ENCODE peak calls at places on chromosome 14, in five cellular contexts. O is GM23338, W is SK-N-SH, X is A172, N is AG10803. F is an unnamed sample.

GRCh38 chr14:50957296-50957695 is 13.0 kb upstream of the PYGL start:
- DNase-seq in O (no peak), N (peak; percentile 32), X (peak; percentile 52), W (no peak), F (no peak)

GRCh38 chr14:74882103-74882920 is 596 bp downstream of the DLST start:
- DNase-seq in W (peak; percentile 29), X (peak; percentile 2), O (peak; percentile 65), N (peak; percentile 52), F (no peak)

GRCh38 chr14:31229638-31230229 is 22.1 kb upstream of the HECTD1 start:
- DNase-seq in W (no peak), N (peak; percentile 98), O (peak; percentile 51), X (peak; percentile 71), F (no peak)

GRCh38 chr14:50657753-50658152 is 10.4 kb downstream of the SAV1 start:
- DNase-seq in W (no peak), N (no peak), O (no peak), X (no peak), F (no peak)

GRCh38 chr14:99514552-99515300 is 33.5 kb downstream of the CCNK start:
- DNase-seq in N (no peak), O (no peak), W (peak; percentile 14), X (no peak), F (peak; percentile 21)

GRCh38 chr14:61616524-61617185 is 78.7 kb upstream of the HIF1A start:
- DNase-seq in X (no peak), N (peak; percentile 82), W (no peak), O (no peak), F (no peak)

GRCh38 chr14:103697601-103698379 is 17.5 kb downstream of the XRCC3 start:
- DNase-seq in W (no peak), O (no peak), N (no peak), X (no peak), F (no peak)

GRCh38 chr14:64766430-64767151 is 62.4 kb downstream of the PLEKHG3 start:
- DNase-seq in N (no peak), W (no peak), O (peak; percentile 80), X (no peak), F (no peak)

GRCh38 chr14:69289811-69290520 is 30.0 kb downstream of the GALNT16 start:
- DNase-seq in O (no peak), N (peak; percentile 35), W (no peak), X (no peak), F (no peak)

GRCh38 chr14:101561897-101562490 is 699 bp downstream of the DIO3 start:
- DNase-seq in X (no peak), O (peak; percentile 17), N (no peak), W (no peak), F (no peak)

GRCh38 chr14:100654814-100655795 is 67.9 kb upstream of the BEGAIN start:
- DNase-seq in W (peak; percentile 84), O (peak; percentile 66), N (no peak), X (no peak), F (peak; percentile 88)

GRCh38 chr14:71665157-71665556 is 267.1 kb upstream of the RGS6 start:
- DNase-seq in W (no peak), X (peak; percentile 48), O (no peak), N (peak; percentile 82), F (no peak)

GRCh38 chr14:76694106-76694505 is 67.2 kb upstream of the VASH1 start:
- DNase-seq in N (no peak), X (no peak), O (no peak), W (no peak), F (no peak)

GRCh38 chr14:64363265-64363840 is 24.8 kb upstream of the MTHFD1 start:
- DNase-seq in N (peak; percentile 4), X (peak; percentile 67), W (no peak), O (no peak), F (no peak)

GRCh38 chr14:21868442-21869046 is 194.9 kb upstream of the OR4E1 start:
- DNase-seq in W (peak; percentile 29), X (peak; percentile 34), N (peak; percentile 8), O (peak; percentile 88), F (peak; percentile 60)

GRCh38 chr14:51317373-51317772 is 77.3 kb downstream of the TMX1 start:
- DNase-seq in X (no peak), O (no peak), N (peak; percentile 88), W (no peak), F (no peak)